ENCODE peak calls at places on chromosome 18, in ten cellular contexts. T, G, Z, L, P, B, N, D, E and Q are unnamed samples.

GRCh38 chr18:52510139-52510538 is 170.1 kb downstream of the DCC start:
- DNase-seq in Z (no peak), G (no peak), B (no peak), P (no peak), T (no peak), E (no peak), L (no peak), D (no peak), N (no peak), Q (no peak)

GRCh38 chr18:57498857-57499256 is 63.7 kb downstream of the ONECUT2 start:
- DNase-seq in N (no peak), L (no peak), P (no peak), Z (no peak), B (no peak), G (no peak), T (no peak), D (no peak), E (no peak), Q (no peak)

GRCh38 chr18:3985664-3986063 is 469.4 kb downstream of the DLGAP1 start:
- DNase-seq in Z (no peak), B (peak; percentile 52), D (no peak), T (no peak), E (no peak), N (no peak), G (no peak), P (peak; percentile 43), L (peak; percentile 8), Q (no peak)

GRCh38 chr18:22841840-22842239 is 91.3 kb upstream of the RBBP8 start:
- DNase-seq in N (no peak), P (no peak), E (no peak), B (no peak), L (peak; percentile 22), G (no peak), T (no peak), D (no peak), Z (no peak), Q (no peak)

GRCh38 chr18:56709463-56709862 is 58.3 kb downstream of the WDR7 start:
- DNase-seq in T (peak; percentile 69), D (no peak), G (no peak), N (no peak), P (peak; percentile 63), B (peak; percentile 52), L (peak; percentile 72), Z (no peak), E (no peak), Q (no peak)

GRCh38 chr18:79617521-79618500 is 61.8 kb upstream of the CTDP1 start:
- DNase-seq in L (no peak), E (peak; percentile 38), P (no peak), G (no peak), T (no peak), D (peak; percentile 49), Z (no peak), N (peak; percentile 62), B (no peak), Q (no peak)

GRCh38 chr18:61910101-61910500 is 17.3 kb upstream of the RNF152 start:
- DNase-seq in D (no peak), L (no peak), G (no peak), B (no peak), N (no peak), E (no peak), P (no peak), Z (no peak), T (no peak), Q (no peak)

GRCh38 chr18:65567372-65567771 is 183.4 kb upstream of the CDH7 start:
- DNase-seq in T (no peak), L (no peak), D (no peak), Z (no peak), G (no peak), P (no peak), N (no peak), B (no peak), E (no peak), Q (no peak)

GRCh38 chr18:58671122-58671940 is at the start of gene MALT1:
- DNase-seq in D (peak; percentile 95), P (peak; percentile 52), G (peak; percentile 93), L (peak; percentile 94), N (peak; percentile 96), E (peak; percentile 94), B (peak; percentile 57), T (peak; percentile 68), Z (peak; percentile 97), Q (peak; percentile 96)
- TF ChIP-seq CTCF in D (no peak), P (no peak), G (peak; percentile 20), L (no peak), N (no peak), E (no peak), B (no peak), T (no peak), Z (no peak), Q (peak; percentile 21)

DNA sequence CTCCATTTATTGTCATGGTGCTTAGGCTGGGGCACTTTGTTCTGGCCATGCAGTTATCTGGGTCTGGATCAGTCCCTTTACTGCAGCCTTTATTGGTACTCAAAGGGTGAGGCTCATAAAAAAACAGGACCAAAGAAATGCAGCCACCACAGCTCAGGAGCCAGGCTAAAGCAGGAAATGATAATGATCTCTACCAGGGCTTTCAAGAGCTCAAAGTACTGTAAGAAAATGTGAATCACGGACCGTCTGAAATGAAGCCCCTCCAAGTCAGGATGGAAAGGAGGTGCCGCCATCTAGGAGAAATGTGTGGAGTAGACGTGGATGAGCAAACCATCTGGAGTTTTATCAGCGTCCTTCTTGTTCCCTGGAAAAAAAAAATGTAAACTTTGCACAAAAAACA is 162.4 kb upstream of the ZNF516 start:
- DNase-seq in L (no peak), B (no peak), D (no peak), Z (no peak), E (no peak), T (no peak), N (no peak), P (no peak), G (no peak), Q (no peak)
- TF ChIP-seq CTCF in L (no peak), B (peak; percentile 8), D (no peak), Z (no peak), E (no peak), T (no peak), N (no peak), P (peak; percentile 12), G (peak; percentile 37), Q (no peak)

DNA sequence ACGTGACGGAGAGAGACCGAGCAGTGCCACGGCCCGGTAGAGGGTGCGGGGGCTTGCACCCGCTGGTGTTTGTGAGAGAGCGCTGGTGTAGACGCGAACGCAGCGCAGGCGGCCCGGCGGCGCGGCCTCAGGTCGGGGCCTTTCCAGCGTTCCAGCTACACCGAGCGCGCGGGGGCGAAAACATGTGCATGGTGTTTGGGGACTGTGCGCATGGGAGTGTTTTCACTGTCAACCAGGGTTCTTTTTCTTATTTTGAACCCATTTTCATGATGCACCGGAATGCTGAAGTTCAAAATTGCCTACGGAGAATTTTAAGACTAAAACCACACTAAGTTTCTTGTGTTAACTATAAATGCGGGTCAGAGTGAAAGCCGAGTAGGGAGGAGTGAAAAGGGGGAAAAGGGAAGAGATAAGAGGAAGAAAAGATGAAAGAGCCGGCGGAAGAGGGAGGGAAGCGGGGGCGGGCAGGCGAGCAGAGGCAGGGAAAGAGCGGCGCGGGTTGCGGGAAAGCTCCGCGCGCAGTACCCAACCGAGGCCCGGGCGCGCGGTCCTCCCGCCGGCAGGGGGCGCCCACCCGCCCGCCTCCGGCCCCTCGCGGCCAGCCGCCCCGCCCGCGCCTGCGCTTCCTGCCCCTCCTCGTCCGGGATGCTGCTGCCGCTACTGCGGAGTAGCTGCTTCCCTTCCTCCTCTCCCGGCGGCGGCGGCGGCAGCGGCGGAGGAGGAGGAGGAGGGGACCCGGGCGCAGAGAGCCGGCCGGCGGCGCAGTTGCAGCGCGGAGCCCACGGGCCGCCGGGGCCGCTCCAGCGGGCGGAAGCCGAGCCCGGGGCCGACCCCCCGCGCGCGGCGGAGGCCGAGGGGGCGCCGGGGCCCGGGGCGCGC is at the start of gene RAB12:
- DNase-seq in P (no peak), T (peak; percentile 51), Z (peak; percentile 89), N (peak; percentile 94), G (peak; percentile 83), L (peak; percentile 92), B (peak; percentile 52), E (peak; percentile 85), D (peak; percentile 93), Q (peak; percentile 78)
- TF ChIP-seq CTCF in P (no peak), T (peak; percentile 41), Z (peak; percentile 70), N (no peak), G (peak; percentile 70), L (peak; percentile 39), B (peak; percentile 19), E (peak; percentile 78), D (peak; percentile 86), Q (peak; percentile 88)

GRCh38 chr18:11391636-11392035 is 217.8 kb upstream of the SLC35G4 start:
- DNase-seq in G (no peak), T (no peak), B (no peak), N (no peak), L (no peak), E (no peak), P (no peak), D (no peak), Z (no peak), Q (no peak)

GRCh38 chr18:11389281-11389680 is 220.1 kb upstream of the SLC35G4 start:
- DNase-seq in Z (no peak), G (no peak), N (no peak), B (no peak), P (no peak), T (no peak), L (no peak), D (no peak), E (no peak), Q (no peak)

GRCh38 chr18:11392974-11393373 is 216.4 kb upstream of the SLC35G4 start:
- DNase-seq in B (no peak), N (no peak), E (no peak), L (no peak), Z (no peak), T (no peak), G (no peak), P (no peak), D (no peak), Q (no peak)

GRCh38 chr18:11392292-11392691 is 217.1 kb upstream of the SLC35G4 start:
- DNase-seq in N (no peak), T (peak; percentile 43), E (no peak), L (no peak), Z (no peak), G (peak; percentile 66), B (no peak), D (no peak), P (no peak), Q (no peak)

DNA sequence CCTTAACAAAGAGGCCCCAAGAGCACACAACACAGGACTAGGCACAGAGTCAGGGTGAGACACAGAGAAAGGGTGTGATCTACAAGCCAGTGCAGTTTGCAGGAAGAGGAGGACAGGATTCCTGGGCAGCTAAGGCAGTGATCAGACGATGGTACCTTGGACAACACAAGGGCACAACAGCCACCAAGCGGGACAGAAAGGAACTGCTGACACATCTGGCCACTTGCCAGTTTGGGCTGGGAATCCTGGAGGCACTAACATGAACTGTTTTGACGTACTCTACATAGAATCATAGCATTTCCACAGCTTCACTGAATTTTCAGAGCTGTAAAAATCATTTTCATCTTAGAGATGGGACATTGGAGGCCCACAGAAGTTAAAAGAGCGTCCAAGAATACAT is 221.5 kb upstream of the SLC35G4 start:
- DNase-seq in P (no peak), E (peak; percentile 45), T (peak; percentile 70), G (peak; percentile 46), N (no peak), D (no peak), L (peak; percentile 63), B (no peak), Z (peak; percentile 13), Q (no peak)
- TF ChIP-seq CTCF in P (no peak), E (no peak), T (peak; percentile 65), G (peak; percentile 55), N (no peak), D (no peak), L (peak; percentile 37), B (peak; percentile 19), Z (no peak), Q (no peak)

GRCh38 chr18:32380559-32380958 is 90.1 kb downstream of the GAREM1 start:
- DNase-seq in T (no peak), D (no peak), Z (no peak), E (no peak), P (no peak), G (no peak), L (peak; percentile 47), B (no peak), N (no peak), Q (no peak)
- TF ChIP-seq CTCF in T (peak; percentile 14), D (no peak), Z (no peak), E (no peak), P (no peak), G (peak; percentile 30), L (peak; percentile 26), B (no peak), N (no peak), Q (no peak)